ENCODE peak calls at places on chromosome 21, in ten cellular contexts. W is uterus, D is transverse colon, H is sigmoid colon, E is NB4, I is heart left ventricle, C is tibial nerve, B is suprapubic skin, U is body of pancreas, V is lower leg skin. F is an unnamed sample.

GRCh38 chr21:25176637-25177412 is 430.5 kb downstream of the MRPL39 start:
- DNase-seq in C (no peak), H (no peak), V (no peak), D (no peak), U (no peak), E (no peak), B (no peak), W (no peak), I (no peak), F (no peak)

GRCh38 chr21:42352433-42353095 is 1.8 kb upstream of the TFF2 start:
- DNase-seq in I (no peak), E (no peak), V (no peak), H (peak), C (no peak), B (no peak), D (no peak), U (no peak), W (no peak), F (no peak)

GRCh38 chr21:26099610-26100219 is 70.9 kb downstream of the APP start:
- DNase-seq in H (no peak), W (no peak), E (no peak), V (no peak), C (no peak), U (no peak), D (no peak), I (no peak), B (no peak), F (peak)

GRCh38 chr21:15199414-15199813 is 134.6 kb upstream of the NRIP1 start:
- DNase-seq in B (no peak), E (no peak), V (no peak), C (no peak), D (no peak), H (no peak), U (no peak), W (no peak), I (no peak), F (no peak)

GRCh38 chr21:28069446-28069845 is 923.2 kb downstream of the LTN1 start:
- DNase-seq in I (no peak), H (no peak), U (no peak), C (no peak), D (no peak), B (no peak), W (no peak), E (no peak), V (no peak), F (no peak)

GRCh38 chr21:18041012-18041411 is 203.6 kb upstream of the CHODL start:
- DNase-seq in H (no peak), V (no peak), B (no peak), U (no peak), E (peak), D (no peak), I (no peak), C (no peak), W (no peak), F (peak)

GRCh38 chr21:15352009-15352408 is 287.2 kb upstream of the NRIP1 start:
- DNase-seq in D (no peak), H (no peak), C (no peak), E (no peak), U (no peak), W (no peak), B (no peak), V (no peak), I (no peak), F (no peak)

GRCh38 chr21:42672699-42673458 is 19.5 kb downstream of the PDE9A start:
- DNase-seq in V (no peak), B (no peak), D (no peak), H (no peak), C (no peak), U (no peak), I (no peak), W (no peak), E (peak), F (no peak)

GRCh38 chr21:35172231-35172630 is 123.1 kb upstream of the RUNX1 start:
- DNase-seq in C (no peak), E (peak), H (no peak), V (no peak), U (no peak), I (no peak), W (no peak), B (no peak), D (no peak), F (no peak)

GRCh38 chr21:17612565-17613241 is at the start of gene BTG3:
- DNase-seq in E (peak), D (peak), I (peak), W (peak), C (peak), U (peak), V (peak), B (peak), H (peak), F (peak)

GRCh38 chr21:15134711-15135110 is 69.9 kb upstream of the NRIP1 start:
- DNase-seq in U (no peak), W (no peak), I (no peak), D (peak), C (no peak), H (no peak), V (no peak), B (no peak), E (peak), F (peak)

GRCh38 chr21:14697769-14698168 is 151.7 kb upstream of the SAMSN1 start:
- DNase-seq in U (no peak), D (no peak), C (no peak), W (no peak), E (no peak), B (no peak), V (no peak), H (no peak), I (no peak), F (no peak)

GRCh38 chr21:21737186-21737585 is 739.0 kb downstream of the NCAM2 start:
- DNase-seq in H (no peak), E (no peak), D (no peak), B (no peak), U (no peak), C (no peak), I (no peak), V (no peak), W (no peak), F (no peak)

GRCh38 chr21:29431680-29432079 is 133.0 kb downstream of the BACH1 start:
- DNase-seq in D (no peak), B (no peak), H (no peak), I (no peak), W (no peak), C (no peak), E (no peak), U (no peak), V (no peak), F (no peak)

GRCh38 chr21:41217656-41218380 is 49.9 kb downstream of the BACE2 start:
- DNase-seq in B (no peak), D (peak), U (no peak), W (no peak), E (no peak), V (no peak), C (no peak), H (peak), I (peak), F (no peak)

GRCh38 chr21:41970099-41970391 is 16.2 kb upstream of the C2CD2 start:
- DNase-seq in B (no peak), I (no peak), V (peak), C (no peak), D (no peak), E (no peak), U (no peak), H (no peak), W (peak), F (no peak)

GRCh38 chr21:41901099-41901498 is 22.0 kb upstream of the PRDM15 start:
- DNase-seq in V (no peak), D (no peak), W (no peak), I (no peak), B (no peak), U (peak), H (peak), E (no peak), C (no peak), F (no peak)

GRCh38 chr21:26845066-26845749 is at the start of gene ADAMTS1:
- DNase-seq in D (peak), C (peak), U (peak), E (no peak), I (peak), B (peak), H (peak), W (peak), V (peak), F (no peak)

GRCh38 chr21:43864806-43865470 is at the start of gene AGPAT3:
- DNase-seq in V (no peak), H (no peak), B (no peak), W (no peak), I (peak), C (no peak), U (no peak), E (peak), D (no peak), F (peak)

GRCh38 chr21:43864313-43864805 is 664 bp upstream of the AGPAT3 start:
- DNase-seq in D (peak), B (no peak), C (no peak), U (peak), H (peak), W (no peak), E (peak), V (no peak), I (peak), F (peak)

GRCh38 chr21:43866233-43866632 is 1.2 kb downstream of the AGPAT3 start:
- DNase-seq in I (peak), U (peak), C (no peak), V (no peak), D (peak), H (peak), B (no peak), W (peak), E (peak), F (peak)

GRCh38 chr21:43866659-43867331 is 1.8 kb downstream of the AGPAT3 start:
- DNase-seq in H (no peak), V (no peak), I (no peak), U (peak), D (peak), B (no peak), W (no peak), E (no peak), C (no peak), F (peak)

DNA sequence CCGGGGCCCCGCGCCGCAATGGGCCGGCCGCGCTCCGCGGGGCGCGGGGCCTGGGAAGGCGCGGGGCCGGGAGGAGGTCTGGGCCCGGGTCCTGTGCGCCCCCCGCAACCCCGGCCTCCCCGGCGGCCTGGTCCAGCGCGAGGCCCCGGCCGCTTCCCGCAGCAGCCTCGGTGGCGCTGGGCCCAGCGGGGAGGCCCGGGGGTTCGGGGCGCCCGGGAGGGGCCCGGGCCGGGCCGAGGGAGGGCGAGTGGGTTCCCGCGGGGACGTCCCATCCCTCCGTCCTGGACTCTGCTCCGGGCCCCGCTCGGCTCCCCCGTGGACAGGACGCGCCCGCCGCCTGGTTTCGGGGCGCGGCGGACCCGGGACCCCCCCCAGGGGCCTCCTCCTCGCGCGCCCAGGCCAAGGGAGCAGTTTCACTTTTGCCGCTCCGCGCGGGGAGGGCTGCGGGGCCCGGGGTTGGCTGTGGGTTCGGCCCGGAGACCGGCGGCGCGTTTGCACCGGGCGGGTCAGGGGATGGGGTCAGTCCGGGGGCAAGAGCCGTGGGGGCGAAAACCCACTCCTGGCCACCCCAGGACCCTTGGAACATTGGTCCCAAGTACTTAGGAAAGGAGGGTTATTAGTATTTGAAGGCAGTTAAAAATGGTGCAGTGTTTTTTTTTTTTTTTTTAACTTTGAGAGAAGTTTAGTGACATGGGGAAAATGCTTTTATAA is 603 bp downstream of the AGPAT3 start:
- DNase-seq in V (no peak), B (no peak), W (peak), U (peak), H (peak), C (no peak), E (peak), D (peak), I (peak), F (peak)
- TF ChIP-seq POLR2A in V (no peak), B (no peak), W (peak), U (no peak), H (no peak), C (no peak), E (no peak), D (no peak), I (no peak), F (peak)

DNA sequence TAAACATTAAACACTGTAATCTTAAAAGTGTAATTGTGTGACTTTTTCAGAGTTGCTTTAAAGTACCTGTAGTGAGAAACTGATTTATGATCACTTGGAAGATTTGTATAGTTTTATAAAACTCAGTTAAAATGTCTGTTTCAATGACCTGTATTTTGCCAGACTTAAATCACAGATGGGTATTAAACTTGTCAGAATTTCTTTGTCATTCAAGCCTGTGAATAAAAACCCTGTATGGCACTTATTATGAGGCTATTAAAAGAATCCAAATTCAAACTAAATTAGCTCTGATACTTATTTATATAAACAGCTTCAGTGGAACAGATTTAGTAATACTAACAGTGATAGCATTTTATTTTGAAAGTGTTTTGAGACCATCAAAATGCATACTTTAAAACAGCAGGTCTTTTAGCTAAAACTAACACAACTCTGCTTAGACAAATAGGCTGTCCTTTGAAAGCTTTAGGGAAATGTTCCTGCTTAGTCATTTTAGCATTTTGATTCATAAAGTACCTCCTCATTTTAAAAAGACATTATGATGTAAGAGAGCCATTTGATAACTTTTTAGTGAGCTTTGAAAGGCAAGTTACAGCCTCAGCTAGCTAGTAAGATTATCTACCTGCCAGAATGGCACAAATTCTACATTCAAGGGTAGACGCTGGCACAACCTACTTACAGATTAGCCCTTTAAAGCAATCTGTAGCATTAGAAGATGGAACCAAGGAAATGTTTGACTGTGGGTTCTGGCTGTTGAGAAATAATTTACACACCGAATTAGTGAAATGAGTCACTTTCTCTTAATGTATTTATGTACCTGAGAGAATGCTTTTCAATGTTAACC is 9.4 kb downstream of the SOD1 start:
- DNase-seq in E (no peak), U (no peak), W (no peak), H (no peak), B (no peak), C (no peak), I (no peak), D (no peak), V (no peak), F (no peak)
- TF ChIP-seq POLR2A in E (no peak), U (no peak), W (no peak), H (no peak), B (no peak), C (no peak), I (no peak), D (no peak), V (no peak), F (no peak)

DNA sequence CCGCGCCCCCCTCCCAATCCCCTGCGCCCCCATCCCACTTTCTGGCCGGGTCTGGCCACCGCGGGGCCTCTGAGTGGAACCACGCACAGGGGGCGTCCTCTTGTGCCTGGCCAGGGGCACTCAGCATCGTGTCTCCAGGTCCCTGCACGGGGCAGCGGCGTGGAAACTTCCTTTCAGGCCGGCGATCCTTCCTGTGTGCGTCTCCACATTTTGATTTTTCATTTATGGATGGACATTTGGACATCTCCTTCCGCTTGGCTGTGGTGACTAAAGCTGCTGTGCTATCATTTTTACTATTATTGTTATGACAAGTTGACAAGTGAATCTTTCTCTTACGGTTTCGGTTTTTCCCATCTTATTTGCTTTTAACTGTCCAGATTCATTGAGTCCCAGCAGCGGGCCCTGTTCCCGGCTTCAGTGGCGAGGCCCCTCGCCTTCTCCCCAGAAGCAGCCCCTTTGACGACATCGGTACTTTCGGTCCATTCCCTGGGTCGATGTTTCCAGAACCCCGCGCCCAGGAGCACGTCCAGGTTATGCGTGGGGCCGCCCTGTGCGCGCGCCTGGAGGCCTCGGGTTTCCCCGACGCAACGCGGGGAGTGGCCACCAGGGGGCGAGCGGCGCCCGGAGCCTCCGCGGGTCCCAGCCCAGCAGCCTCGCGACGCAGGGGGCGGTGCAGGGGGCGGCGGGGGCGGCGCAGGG is 12.4 kb upstream of the SLC19A1 start:
- DNase-seq in H (peak), B (peak), I (peak), W (peak), D (peak), C (peak), U (peak), E (peak), V (peak), F (peak)
- TF ChIP-seq POLR2A in H (no peak), B (no peak), I (no peak), W (peak), D (no peak), C (peak), U (no peak), E (no peak), V (no peak), F (no peak)

GRCh38 chr21:36859744-36860501 is 106.5 kb downstream of the HLCS start:
- DNase-seq in V (peak), U (peak), D (peak), W (peak), E (peak), H (peak), B (peak), I (peak), C (peak), F (peak)
- TF ChIP-seq POLR2A in V (no peak), U (no peak), D (no peak), W (no peak), E (peak), H (no peak), B (no peak), I (no peak), C (no peak), F (peak)

GRCh38 chr21:33552999-33553598 is 10.3 kb downstream of the SON start:
- DNase-seq in W (no peak), I (no peak), E (no peak), U (no peak), D (no peak), B (no peak), V (no peak), C (no peak), H (no peak), F (no peak)

GRCh38 chr21:33554982-33555344 is 12.1 kb downstream of the SON start:
- DNase-seq in C (no peak), I (no peak), H (no peak), D (no peak), W (no peak), E (no peak), U (no peak), B (no peak), V (no peak), F (peak)

GRCh38 chr21:33552093-33552998 is 9.5 kb downstream of the SON start:
- DNase-seq in H (no peak), B (no peak), C (no peak), U (no peak), W (no peak), E (no peak), V (no peak), D (no peak), I (no peak), F (peak)

GRCh38 chr21:33551664-33552063 is 8.8 kb downstream of the SON start:
- DNase-seq in V (no peak), I (no peak), D (no peak), B (no peak), H (no peak), U (no peak), C (no peak), E (no peak), W (no peak), F (no peak)

GRCh38 chr21:33554236-33554981 is 11.6 kb downstream of the SON start:
- DNase-seq in W (no peak), I (no peak), H (no peak), V (no peak), D (no peak), E (no peak), B (no peak), C (no peak), U (no peak), F (no peak)
- TF ChIP-seq POLR2A in W (no peak), I (no peak), H (no peak), V (no peak), D (no peak), E (no peak), B (no peak), C (no peak), U (no peak), F (no peak)

DNA sequence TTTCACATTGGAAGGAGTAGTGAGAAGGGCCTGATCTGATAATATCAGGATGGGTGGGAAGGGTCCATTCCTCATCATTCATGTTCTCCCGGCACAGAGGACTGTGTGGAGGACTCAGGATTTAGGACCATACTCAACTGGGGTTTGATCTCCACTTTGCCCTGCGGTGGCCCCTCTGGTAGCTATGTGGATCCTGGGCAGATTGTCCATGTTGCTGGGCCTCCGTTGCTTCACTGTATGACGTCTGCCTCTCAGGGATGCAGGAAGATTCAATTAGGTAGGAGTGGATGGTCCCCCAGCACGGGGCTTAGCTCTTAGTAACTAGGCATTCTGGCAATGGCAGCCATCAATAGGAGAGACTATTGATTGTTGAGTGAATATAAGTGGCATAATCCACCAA is 2.3 kb downstream of the ETS2 start:
- DNase-seq in I (no peak), W (no peak), D (peak), H (no peak), C (no peak), V (no peak), E (no peak), B (no peak), U (no peak), F (no peak)
- TF ChIP-seq POLR2A in I (no peak), W (no peak), D (peak), H (no peak), C (no peak), V (no peak), E (no peak), B (no peak), U (no peak), F (peak)